ENCODE peak calls at places on chromosomes 4 and X, in four cellular contexts. R is GM23338, C is A549, A is right atrium auricular region. F is an unnamed sample.

GRCh38 chr4:14916554-14917304 is 85.6 kb upstream of the CPEB2 start:
- DNase-seq in A (peak), R (no peak), C (peak), F (peak)

GRCh38 chrX:97860206-97860605 is 976.5 kb downstream of the RPA4 start:
- DNase-seq in A (no peak), R (no peak), C (no peak), F (peak)

GRCh38 chr4:105191621-105192210 is 45.0 kb downstream of the TET2 start:
- DNase-seq in A (no peak), C (no peak), R (peak), F (peak)

GRCh38 chrX:135449637-135450550 is 28.1 kb downstream of the SMIM10L2A start:
- DNase-seq in C (no peak), R (no peak), A (no peak), F (no peak)

GRCh38 chr4:161419822-161420221 is 744.0 kb downstream of the FSTL5 start:
- DNase-seq in A (no peak), R (peak), C (no peak), F (no peak)

GRCh38 chr4:100362363-100362762 is 155.5 kb downstream of the EMCN start:
- DNase-seq in R (no peak), A (no peak), C (no peak), F (peak)

GRCh38 chrX:13077168-13077567 is 32.7 kb upstream of the FAM9C start:
- DNase-seq in R (no peak), A (no peak), C (no peak), F (no peak)

GRCh38 chr4:2849267-2850140 is 5.9 kb downstream of the ADD1 start:
- DNase-seq in A (no peak), R (no peak), C (no peak), F (no peak)

GRCh38 chrX:10233173-10233572 is 76.4 kb downstream of the CLCN4 start:
- DNase-seq in R (no peak), A (no peak), C (no peak), F (no peak)

GRCh38 chrX:97629597-97629985 is 745.9 kb downstream of the RPA4 start:
- DNase-seq in R (no peak), A (no peak), C (no peak), F (no peak)

GRCh38 chrX:70174754-70175153 is 2.5 kb upstream of the DGAT2L6 start:
- DNase-seq in C (no peak), R (no peak), A (no peak), F (no peak)

GRCh38 chr4:79650794-79651431 is 242.9 kb upstream of the GK2 start:
- DNase-seq in R (peak), C (no peak), A (no peak), F (peak)

GRCh38 chr4:79653871-79654270 is 245.8 kb upstream of the GK2 start:
- DNase-seq in A (no peak), C (no peak), R (no peak), F (no peak)

GRCh38 chr4:79652726-79653125 is 244.7 kb upstream of the GK2 start:
- DNase-seq in C (no peak), A (no peak), R (no peak), F (no peak)

GRCh38 chr4:79651516-79651915 is 243.5 kb upstream of the GK2 start:
- DNase-seq in R (peak), C (no peak), A (no peak), F (no peak)

GRCh38 chr4:79652232-79652631 is 244.2 kb upstream of the GK2 start:
- DNase-seq in C (no peak), A (no peak), R (no peak), F (no peak)
- H3K27ac ChIP-seq in C (no peak), A (no peak), R (peak), F (no peak)

DNA sequence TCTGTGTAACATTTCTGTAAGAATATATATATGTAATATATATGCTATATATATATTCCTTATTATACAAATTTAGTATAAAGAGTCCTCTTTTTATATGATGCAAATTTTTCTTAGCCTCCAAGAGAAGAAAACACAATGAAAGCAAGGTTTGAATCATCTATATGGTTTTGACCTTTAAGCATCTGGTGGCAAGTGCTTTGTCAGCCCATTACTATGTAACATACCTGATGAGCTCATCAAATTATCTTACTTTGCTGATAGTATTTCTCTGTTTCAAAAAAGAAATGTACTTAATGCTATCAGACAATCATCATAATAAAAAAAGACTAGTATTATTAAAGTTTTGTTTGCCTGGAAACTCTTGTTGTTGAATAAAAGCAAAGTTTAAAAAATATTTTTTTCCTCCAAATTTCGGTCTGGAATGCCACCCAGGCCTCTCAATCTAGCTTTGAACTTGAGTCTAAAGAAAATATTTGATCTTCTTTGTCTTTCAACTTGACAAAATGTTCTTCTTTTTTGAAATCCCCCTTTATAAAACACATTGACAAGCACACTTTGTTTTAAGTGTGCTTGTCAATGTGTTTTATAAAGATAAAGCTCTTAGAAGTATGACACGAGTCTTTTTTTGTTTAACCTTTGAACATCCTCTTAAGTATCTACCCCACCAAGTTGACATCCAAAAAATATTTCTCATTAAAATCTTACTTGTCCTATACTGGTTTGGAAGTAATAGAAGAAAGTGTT is 26.2 kb downstream of the ZNF330 start:
- DNase-seq in C (no peak), A (no peak), R (no peak), F (no peak)
- H3K27ac ChIP-seq in C (no peak), A (no peak), R (no peak), F (no peak)

GRCh38 chr4:114601304-114602052 is 2.9 kb downstream of the UGT8 start:
- DNase-seq in C (no peak), A (no peak), R (no peak), F (no peak)

GRCh38 chr4:114600066-114600552 is 1.5 kb downstream of the UGT8 start:
- DNase-seq in R (no peak), C (no peak), A (no peak), F (no peak)

GRCh38 chr4:114598191-114599121 is at the start of gene UGT8:
- DNase-seq in R (peak), A (no peak), C (no peak), F (peak)

GRCh38 chr4:114599231-114600065 is 841 bp downstream of the UGT8 start:
- DNase-seq in C (no peak), A (no peak), R (peak), F (peak)

DNA sequence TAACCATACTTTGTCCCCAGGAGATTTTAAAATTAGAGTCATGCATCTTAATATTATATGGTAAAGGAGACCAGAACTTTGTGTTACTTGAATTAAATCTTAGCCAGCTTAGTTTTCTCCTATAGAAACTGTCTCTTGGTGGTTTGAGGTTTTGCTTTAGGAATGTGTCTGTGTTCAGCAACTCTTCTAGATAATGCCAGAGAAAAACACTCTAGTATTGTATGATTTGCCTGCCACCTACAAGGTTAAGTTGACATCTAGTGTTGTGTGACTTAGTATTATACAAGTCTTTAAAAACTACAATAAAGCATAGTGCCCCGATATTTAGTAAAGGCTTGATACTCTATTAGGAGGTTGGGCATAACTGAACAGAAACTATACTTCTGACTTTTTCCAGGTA is 2.1 kb downstream of the UGT8 start:
- DNase-seq in C (no peak), A (no peak), R (no peak), F (no peak)
- H3K27ac ChIP-seq in C (no peak), A (no peak), R (no peak), F (no peak)

GRCh38 chr4:22515145-22515887 is 550 bp downstream of the ADGRA3 start:
- DNase-seq in R (peak), C (peak), A (peak), F (peak)
- H3K27ac ChIP-seq in R (peak), C (peak), A (peak), F (peak)

GRCh38 chr4:127870688-127871087 is 10.0 kb upstream of the PLK4 start:
- DNase-seq in A (no peak), R (no peak), C (no peak), F (peak)
- H3K27ac ChIP-seq in A (peak), R (no peak), C (no peak), F (no peak)

GRCh38 chrX:136839196-136839595 is 41.3 kb downstream of the RBMX start:
- DNase-seq in R (no peak), C (no peak), A (no peak), F (no peak)
- H3K27ac ChIP-seq in R (no peak), C (no peak), A (peak), F (no peak)